ENCODE peak calls at places on chromosome 11, in four cellular contexts. One of them, this sample, is unnamed.

GRCh38 chr11:107123022-107123421 is 104.7 kb upstream of the GUCY1A2 start:
- DNase-seq in suprapubic skin: no peak
- DNase-seq in ovary: no peak
- DNase-seq in H1: no peak
- DNase-seq in this sample: no peak

GRCh38 chr11:1200611-1201191 is 22.2 kb upstream of the MUC5B start:
- DNase-seq in suprapubic skin: peak
- DNase-seq in ovary: no peak
- DNase-seq in H1: no peak
- DNase-seq in this sample: peak

GRCh38 chr11:15565846-15566245 is 451.1 kb downstream of the INSC start:
- DNase-seq in suprapubic skin: no peak
- DNase-seq in ovary: no peak
- DNase-seq in H1: peak
- DNase-seq in this sample: no peak

GRCh38 chr11:107898270-107898669 is 30.0 kb upstream of the RAB39A start:
- DNase-seq in suprapubic skin: no peak
- DNase-seq in ovary: no peak
- DNase-seq in H1: no peak
- DNase-seq in this sample: no peak

GRCh38 chr11:60842688-60843605 is 1.0 kb downstream of the CCDC86 start:
- DNase-seq in suprapubic skin: no peak
- DNase-seq in ovary: no peak
- DNase-seq in H1: no peak
- DNase-seq in this sample: no peak

GRCh38 chr11:59999732-60000131 is 17.2 kb upstream of the OOSP4B start:
- DNase-seq in suprapubic skin: no peak
- DNase-seq in ovary: no peak
- DNase-seq in H1: no peak
- DNase-seq in this sample: no peak

GRCh38 chr11:70687716-70688115 is 289.4 kb downstream of the CTTN start:
- DNase-seq in suprapubic skin: no peak
- DNase-seq in ovary: no peak
- DNase-seq in H1: no peak
- DNase-seq in this sample: no peak

GRCh38 chr11:104380358-104380757 is 216.4 kb upstream of the PDGFD start:
- DNase-seq in suprapubic skin: no peak
- DNase-seq in ovary: no peak
- DNase-seq in H1: no peak
- DNase-seq in this sample: no peak

GRCh38 chr11:113384551-113384950 is 3.0 kb upstream of the ANKK1 start:
- DNase-seq in suprapubic skin: no peak
- DNase-seq in ovary: no peak
- DNase-seq in H1: no peak
- DNase-seq in this sample: no peak

GRCh38 chr11:33557201-33557600 is 143.4 kb downstream of the C11orf91 start:
- DNase-seq in suprapubic skin: no peak
- DNase-seq in ovary: no peak
- DNase-seq in H1: no peak
- DNase-seq in this sample: no peak

GRCh38 chr11:4607782-4608666 is at the start of gene TRIM68:
- DNase-seq in suprapubic skin: peak
- DNase-seq in ovary: peak
- DNase-seq in H1: peak
- DNase-seq in this sample: peak

GRCh38 chr11:44946268-44946667 is 4.4 kb downstream of the TP53I11 start:
- DNase-seq in suprapubic skin: peak
- DNase-seq in ovary: peak
- DNase-seq in H1: no peak
- DNase-seq in this sample: peak

GRCh38 chr11:122375687-122376399 is 259.8 kb upstream of the BLID start:
- DNase-seq in suprapubic skin: no peak
- DNase-seq in ovary: no peak
- DNase-seq in H1: no peak
- DNase-seq in this sample: no peak

GRCh38 chr11:2933376-2934056 is 4.3 kb upstream of the PHLDA2 start:
- DNase-seq in suprapubic skin: peak
- DNase-seq in ovary: no peak
- DNase-seq in H1: peak
- DNase-seq in this sample: peak

GRCh38 chr11:1674194-1674878 is 22.7 kb upstream of the KRTAP5-6 start:
- DNase-seq in suprapubic skin: no peak
- DNase-seq in ovary: no peak
- DNase-seq in H1: no peak
- DNase-seq in this sample: no peak

GRCh38 chr11:110468095-110468494 is 38.3 kb downstream of the FDX1 start:
- DNase-seq in suprapubic skin: no peak
- DNase-seq in ovary: no peak
- DNase-seq in H1: no peak
- DNase-seq in this sample: no peak

GRCh38 chr11:86741489-86742435 is 58.6 kb upstream of the PRSS23 start:
- DNase-seq in suprapubic skin: no peak
- DNase-seq in ovary: no peak
- DNase-seq in H1: no peak
- DNase-seq in this sample: no peak

GRCh38 chr11:68120212-68121066 is 749 bp downstream of the CHKA start:
- DNase-seq in suprapubic skin: peak
- DNase-seq in ovary: peak
- DNase-seq in H1: no peak
- DNase-seq in this sample: peak

GRCh38 chr11:8988329-8989234 is 15.2 kb downstream of the NRIP3 start:
- DNase-seq in suprapubic skin: no peak
- DNase-seq in ovary: no peak
- DNase-seq in H1: no peak
- DNase-seq in this sample: no peak

GRCh38 chr11:8315463-8315862 is 51.8 kb upstream of the LMO1 start:
- DNase-seq in suprapubic skin: no peak
- DNase-seq in ovary: no peak
- DNase-seq in H1: no peak
- DNase-seq in this sample: peak

GRCh38 chr11:118699508-118700220 is 20.2 kb upstream of the TREH start:
- DNase-seq in suprapubic skin: no peak
- DNase-seq in ovary: no peak
- DNase-seq in H1: no peak
- DNase-seq in this sample: peak

GRCh38 chr11:72421351-72421750 is 13.0 kb downstream of the CLPB start:
- DNase-seq in suprapubic skin: no peak
- DNase-seq in ovary: no peak
- DNase-seq in H1: no peak
- DNase-seq in this sample: peak

GRCh38 chr11:65625628-65626342 is 10.2 kb downstream of the PCNX3 start:
- DNase-seq in suprapubic skin: no peak
- DNase-seq in ovary: no peak
- DNase-seq in H1: peak
- DNase-seq in this sample: no peak

GRCh38 chr11:2893021-2893528 is 7.5 kb upstream of the CDKN1C start:
- DNase-seq in suprapubic skin: no peak
- DNase-seq in ovary: no peak
- DNase-seq in H1: no peak
- DNase-seq in this sample: no peak

GRCh38 chr11:44763111-44763820 is 36.5 kb downstream of the TSPAN18 start:
- DNase-seq in suprapubic skin: no peak
- DNase-seq in ovary: peak
- DNase-seq in H1: peak
- DNase-seq in this sample: peak

GRCh38 chr11:117643606-117644300 is 153.3 kb downstream of the DSCAML1 start:
- DNase-seq in suprapubic skin: no peak
- DNase-seq in ovary: no peak
- DNase-seq in H1: no peak
- DNase-seq in this sample: peak

GRCh38 chr11:65095974-65096806 is at the start of gene VPS51:
- DNase-seq in suprapubic skin: peak
- DNase-seq in ovary: peak
- DNase-seq in H1: peak
- DNase-seq in this sample: peak

GRCh38 chr11:128291835-128292234 is 295.5 kb downstream of the ETS1 start:
- DNase-seq in suprapubic skin: no peak
- DNase-seq in ovary: no peak
- DNase-seq in H1: no peak
- DNase-seq in this sample: no peak

GRCh38 chr11:110323786-110324185 is 27.4 kb upstream of the RDX start:
- DNase-seq in suprapubic skin: no peak
- DNase-seq in ovary: no peak
- DNase-seq in H1: no peak
- DNase-seq in this sample: no peak

GRCh38 chr11:115548878-115549528 is 44.8 kb upstream of the CADM1 start:
- DNase-seq in suprapubic skin: no peak
- DNase-seq in ovary: no peak
- DNase-seq in H1: peak
- DNase-seq in this sample: no peak

GRCh38 chr11:70541176-70541575 is 142.8 kb downstream of the CTTN start:
- DNase-seq in suprapubic skin: no peak
- DNase-seq in ovary: no peak
- DNase-seq in H1: no peak
- DNase-seq in this sample: no peak

GRCh38 chr11:122931510-122931909 is 49.0 kb downstream of the JHY start:
- DNase-seq in suprapubic skin: no peak
- DNase-seq in ovary: no peak
- DNase-seq in H1: no peak
- DNase-seq in this sample: no peak

GRCh38 chr11:112437096-112437495 is 176.4 kb upstream of the PLET1 start:
- DNase-seq in suprapubic skin: no peak
- DNase-seq in ovary: no peak
- DNase-seq in H1: no peak
- DNase-seq in this sample: no peak

GRCh38 chr11:3840289-3840869 is 380 bp downstream of the RHOG start:
- DNase-seq in suprapubic skin: peak
- DNase-seq in ovary: peak
- DNase-seq in H1: peak
- DNase-seq in this sample: no peak

GRCh38 chr11:128240546-128240945 is 346.8 kb downstream of the ETS1 start:
- DNase-seq in suprapubic skin: no peak
- DNase-seq in ovary: no peak
- DNase-seq in H1: no peak
- DNase-seq in this sample: no peak

GRCh38 chr11:1751521-1751921 is 1.1 kb upstream of the IFITM10 start:
- DNase-seq in suprapubic skin: no peak
- DNase-seq in ovary: no peak
- DNase-seq in H1: no peak
- DNase-seq in this sample: no peak

DNA sequence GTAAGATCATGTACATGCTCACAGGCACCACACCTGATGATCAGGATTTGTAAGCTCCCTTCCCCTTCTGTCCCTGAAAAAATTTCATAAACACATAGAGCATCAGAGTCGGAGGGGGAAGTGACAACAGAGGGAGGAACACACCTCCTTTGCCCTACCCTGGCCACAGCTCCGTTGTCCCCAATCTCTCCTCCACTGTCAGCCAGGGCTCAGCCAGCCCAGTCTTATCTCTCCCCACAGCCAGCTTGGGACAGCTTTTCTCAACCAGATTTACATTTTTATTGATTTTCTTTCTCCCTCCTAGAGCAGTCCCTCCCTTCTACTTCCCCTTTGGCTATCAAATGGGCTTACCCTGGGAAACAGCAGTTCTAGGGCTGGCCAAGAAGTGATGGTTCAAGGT is 32.1 kb upstream of the TPBGL start:
- DNase-seq in suprapubic skin: no peak
- DNase-seq in ovary: no peak
- DNase-seq in H1: no peak
- DNase-seq in this sample: no peak
- TF ChIP-seq EP300 in suprapubic skin: no peak
- TF ChIP-seq EP300 in ovary: no peak
- TF ChIP-seq EP300 in H1: no peak
- TF ChIP-seq EP300 in this sample: no peak

GRCh38 chr11:134033696-134034491 is 35.0 kb upstream of the JAM3 start:
- DNase-seq in suprapubic skin: peak
- DNase-seq in ovary: peak
- DNase-seq in H1: peak
- DNase-seq in this sample: peak
- TF ChIP-seq POLR2A in suprapubic skin: no peak
- TF ChIP-seq POLR2A in ovary: no peak
- TF ChIP-seq POLR2A in H1: peak
- TF ChIP-seq POLR2A in this sample: peak

GRCh38 chr11:27209562-27210005 is 153.4 kb downstream of the CCDC34 start:
- DNase-seq in suprapubic skin: peak
- DNase-seq in ovary: no peak
- DNase-seq in H1: no peak
- DNase-seq in this sample: no peak
- TF ChIP-seq EP300 in suprapubic skin: no peak
- TF ChIP-seq EP300 in ovary: no peak
- TF ChIP-seq EP300 in H1: no peak
- TF ChIP-seq EP300 in this sample: no peak

DNA sequence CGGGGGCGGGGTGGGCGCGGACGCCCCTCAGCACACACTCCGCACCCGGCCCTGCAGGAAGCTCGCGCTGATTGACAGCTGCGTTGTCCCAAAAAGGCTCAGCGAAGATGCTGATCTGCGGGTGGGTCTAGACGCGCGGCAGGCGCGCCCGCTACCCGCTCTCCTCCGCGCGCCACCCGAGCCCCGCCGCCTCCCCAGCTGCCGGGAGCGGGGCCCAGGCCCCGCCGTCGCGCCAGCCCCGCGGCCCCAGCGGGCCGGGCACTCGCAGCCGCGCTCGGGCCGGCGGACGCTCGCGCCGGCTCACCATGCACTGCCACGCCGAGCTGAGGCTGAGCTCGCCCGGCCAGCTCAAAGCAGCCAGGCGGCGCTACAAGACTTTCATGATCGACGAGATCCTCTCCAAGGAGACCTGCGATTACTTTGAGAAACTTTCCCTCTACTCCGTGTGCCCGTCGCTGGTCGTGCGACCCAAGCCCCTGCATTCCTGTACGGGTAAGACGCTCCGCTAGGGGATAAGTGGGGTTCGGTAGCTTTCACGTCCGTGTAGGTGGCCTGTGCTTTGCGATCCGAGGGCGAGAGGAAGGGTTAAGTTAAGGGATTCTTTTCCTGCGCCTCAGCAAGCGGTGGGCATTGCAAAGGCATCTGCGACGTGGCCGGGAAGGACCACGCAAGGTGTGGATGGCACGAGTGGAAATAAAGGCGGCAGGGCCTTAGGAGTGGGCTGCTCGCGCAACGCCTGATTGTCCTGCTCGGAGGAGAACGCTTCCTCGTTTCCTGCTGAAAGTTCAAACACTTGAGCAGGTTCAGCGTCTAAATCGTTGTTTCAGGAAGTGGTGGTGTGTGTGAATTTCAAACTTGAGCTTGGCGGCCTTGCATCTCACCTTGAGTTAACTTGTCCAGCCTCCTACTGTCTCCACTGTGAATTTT is at the start of gene BARX2:
- DNase-seq in suprapubic skin: no peak
- DNase-seq in ovary: no peak
- DNase-seq in H1: peak
- DNase-seq in this sample: no peak
- TF ChIP-seq POLR2A in suprapubic skin: no peak
- TF ChIP-seq POLR2A in ovary: no peak
- TF ChIP-seq POLR2A in H1: no peak
- TF ChIP-seq POLR2A in this sample: no peak